ENCODE peak calls at places on chromosomes 6 and 20, in ten cellular contexts. K is left cardiac atrium; A is CD8-positive, alpha-beta memory T cell; H is H4; P is WTC11; U is tibial nerve; B is endodermal cell; T is T1000; S is astrocyte of the spinal cord; Q is activated CD4-positive, alpha-beta T cell treated with anti-CD3 and anti-CD28 coated beads for 48 hours. I is an unnamed sample.

GRCh38 chr6:108844632-108845031 is 3.6 kb upstream of the ARMC2 start:
- DNase-seq in K (no peak), P (no peak), H (no peak), B (no peak), S (no peak), Q (no peak), A (no peak), T (no peak), U (no peak), I (no peak)

GRCh38 chr6:97440590-97441176 is 157.7 kb upstream of the MMS22L start:
- DNase-seq in T (no peak), H (peak; percentile 47), K (no peak), B (peak; percentile 75), Q (peak; percentile 4), U (no peak), S (peak; percentile 38), A (no peak), P (peak; percentile 42), I (no peak)

GRCh38 chr20:32045999-32046398 is 6.0 kb upstream of the HCK start:
- DNase-seq in P (no peak), H (no peak), Q (no peak), K (no peak), A (no peak), U (no peak), S (no peak), T (no peak), B (no peak), I (no peak)

GRCh38 chr6:138036111-138036510 is 71.1 kb downstream of the PERP start:
- DNase-seq in B (peak; percentile 57), Q (no peak), U (no peak), P (peak; percentile 17), H (no peak), K (no peak), A (no peak), S (no peak), T (peak; percentile 12), I (no peak)

GRCh38 chr20:10919549-10920140 is 245.8 kb upstream of the JAG1 start:
- DNase-seq in P (no peak), A (no peak), B (no peak), S (peak; percentile 77), Q (no peak), T (no peak), K (peak; percentile 28), U (no peak), H (no peak), I (no peak)

GRCh38 chr6:105902401-105903031 is 183.6 kb upstream of the PRDM1 start:
- DNase-seq in A (no peak), K (no peak), Q (no peak), P (no peak), H (no peak), T (no peak), S (no peak), B (no peak), U (no peak), I (no peak)

GRCh38 chr6:14272111-14273085 is 154.8 kb downstream of the CD83 start:
- DNase-seq in A (no peak), T (no peak), U (no peak), B (no peak), K (no peak), Q (no peak), S (peak; percentile 43), H (peak; percentile 35), P (no peak), I (no peak)

GRCh38 chr6:53205778-53206177 is 57.1 kb upstream of the GCM1 start:
- DNase-seq in P (no peak), B (no peak), K (no peak), Q (no peak), T (no peak), H (no peak), A (no peak), U (no peak), S (no peak), I (no peak)

GRCh38 chr6:98516869-98517268 is 317.5 kb upstream of the POU3F2 start:
- DNase-seq in P (no peak), S (no peak), T (no peak), Q (no peak), H (no peak), A (no peak), B (no peak), K (no peak), U (no peak), I (no peak)

GRCh38 chr6:85923013-85923430 is 280.3 kb upstream of the SYNCRIP start:
- DNase-seq in U (no peak), S (peak; percentile 22), A (no peak), P (peak; percentile 31), Q (peak; percentile 3), B (peak; percentile 83), T (peak; percentile 44), H (peak; percentile 7), K (no peak), I (peak; percentile 1)

GRCh38 chr6:108635505-108636226 is 74.9 kb downstream of the FOXO3 start:
- DNase-seq in T (no peak), P (no peak), Q (peak; percentile 40), H (no peak), A (peak; percentile 33), U (no peak), K (no peak), B (no peak), S (no peak), I (no peak)

GRCh38 chr6:52392944-52393343 is 27.2 kb upstream of the EFHC1 start:
- DNase-seq in T (no peak), K (no peak), P (no peak), Q (no peak), S (peak; percentile 65), B (no peak), H (no peak), U (no peak), A (no peak), I (no peak)

GRCh38 chr6:142210606-142211005 is 63.5 kb downstream of the VTA1 start:
- DNase-seq in U (no peak), Q (no peak), B (no peak), T (no peak), P (no peak), A (no peak), K (no peak), H (no peak), S (peak; percentile 24), I (no peak)

GRCh38 chr6:92044312-92044711 is 1375.0 kb downstream of the EPHA7 start:
- DNase-seq in B (no peak), K (no peak), P (no peak), Q (no peak), S (no peak), A (no peak), H (no peak), U (no peak), T (no peak), I (no peak)

GRCh38 chr20:25040438-25040831 is 17.5 kb downstream of the ACSS1 start:
- DNase-seq in U (peak; percentile 48), A (no peak), B (no peak), S (peak; percentile 57), H (peak; percentile 31), T (no peak), P (no peak), K (peak; percentile 38), Q (no peak), I (no peak)

GRCh38 chr20:35451295-35451694 is 4.1 kb upstream of the CEP250 start:
- DNase-seq in S (no peak), P (no peak), K (no peak), U (no peak), Q (no peak), H (no peak), T (no peak), B (no peak), A (no peak), I (peak; percentile 99)

GRCh38 chr20:53677447-53678314 is 84.0 kb upstream of the ZNF217 start:
- DNase-seq in P (peak; percentile 35), U (no peak), K (peak; percentile 61), T (no peak), B (peak; percentile 71), H (no peak), S (no peak), Q (peak; percentile 48), A (no peak), I (no peak)

GRCh38 chr6:115551510-115551909 is 509.2 kb downstream of the FRK start:
- DNase-seq in A (no peak), P (no peak), K (no peak), B (no peak), H (no peak), T (no peak), Q (no peak), S (no peak), U (no peak), I (peak; percentile 28)

GRCh38 chr6:42021847-42022754 is 28.2 kb upstream of the TAF8 start:
- DNase-seq in U (no peak), T (no peak), P (peak; percentile 30), S (no peak), A (peak; percentile 52), B (no peak), H (no peak), Q (peak; percentile 78), K (no peak), I (no peak)

GRCh38 chr6:44116643-44117382 is 10.4 kb downstream of the MRPL14 start:
- DNase-seq in B (no peak), Q (no peak), K (no peak), A (no peak), P (no peak), T (peak; percentile 39), S (peak; percentile 87), H (peak; percentile 81), U (no peak), I (no peak)

GRCh38 chr6:143701343-143702234 is 23.8 kb downstream of the PHACTR2 start:
- DNase-seq in A (no peak), P (no peak), B (no peak), K (no peak), T (no peak), U (no peak), S (peak; percentile 34), H (no peak), Q (no peak), I (no peak)

GRCh38 chr6:108652375-108652774 is 91.7 kb downstream of the FOXO3 start:
- DNase-seq in S (no peak), U (no peak), H (no peak), A (no peak), K (no peak), Q (no peak), B (no peak), T (no peak), P (no peak), I (no peak)

GRCh38 chr20:57584768-57585461 is 24.0 kb downstream of the PCK1 start:
- DNase-seq in Q (no peak), S (no peak), B (no peak), A (no peak), K (no peak), T (no peak), H (no peak), U (no peak), P (no peak), I (no peak)

GRCh38 chr20:51315390-51315789 is 227.1 kb downstream of the NFATC2 start:
- DNase-seq in S (no peak), B (no peak), U (no peak), K (no peak), A (no peak), Q (no peak), P (no peak), T (no peak), H (no peak), I (no peak)

GRCh38 chr20:18613553-18613952 is 25.7 kb downstream of the DTD1 start:
- DNase-seq in P (no peak), B (no peak), U (no peak), A (no peak), S (peak; percentile 28), Q (peak; percentile 18), T (no peak), K (no peak), H (no peak), I (no peak)

GRCh38 chr20:38722708-38723068 is 1.6 kb upstream of the SLC32A1 start:
- DNase-seq in P (peak; percentile 42), T (no peak), U (no peak), B (peak; percentile 83), K (no peak), S (no peak), H (no peak), Q (no peak), A (no peak), I (no peak)

GRCh38 chr20:49938173-49939163 is 2.3 kb downstream of the RNF114 start:
- DNase-seq in K (peak; percentile 76), S (peak; percentile 72), Q (no peak), H (no peak), U (peak; percentile 51), P (no peak), B (no peak), A (no peak), T (no peak), I (peak; percentile 27)

GRCh38 chr6:63963756-63964315 is 328.2 kb downstream of the PHF3 start:
- DNase-seq in S (no peak), A (no peak), U (no peak), Q (no peak), K (no peak), B (no peak), H (peak; percentile 22), T (no peak), P (no peak), I (no peak)

I was measured in NCI-H2171.